ENCODE peak calls at places on chromosomes 2 and 18, in five cellular contexts. R is adipocyte; W is ascending aorta; L is CD8-positive, alpha-beta memory T cell; S is GM23248. J is an unnamed sample. For H3K36me3, the result is how much of the 10 kb centered on the place peaks cover.

GRCh38 chr18:34802938-34803337 is 92.8 kb downstream of the DTNA start:
- DNase-seq in R (peak), W (no peak), L (no peak), S (peak), J (no peak)

GRCh38 chr2:161090401-161090800 is 69.8 kb upstream of the TANK start:
- DNase-seq in R (no peak), W (no peak), L (peak), S (no peak), J (no peak)

GRCh38 chr18:37701967-37702366 is 136.4 kb upstream of the CELF4 start:
- DNase-seq in R (no peak), W (no peak), L (no peak), S (no peak), J (peak)

GRCh38 chr18:70501358-70501757 is 212.5 kb downstream of the SOCS6 start:
- DNase-seq in R (no peak), W (no peak), L (no peak), S (no peak), J (no peak)

GRCh38 chr18:43919565-43919964 is 642.3 kb upstream of the SYT4 start:
- DNase-seq in R (peak), W (no peak), L (no peak), S (no peak), J (peak)

GRCh38 chr2:181872178-181872577 is 19.4 kb upstream of the ITPRID2 start:
- DNase-seq in R (peak), W (no peak), L (no peak), S (no peak), J (no peak)

GRCh38 chr2:60168247-60168646 is 385.2 kb downstream of the BCL11A start:
- DNase-seq in R (no peak), W (no peak), L (no peak), S (no peak), J (no peak)

GRCh38 chr2:15782769-15783294 is 157.5 kb upstream of the MYCN start:
- DNase-seq in R (no peak), W (no peak), L (no peak), S (no peak), J (no peak)

GRCh38 chr2:28552045-28552823 is 56.4 kb downstream of the PLB1 start:
- DNase-seq in R (no peak), W (no peak), L (no peak), S (peak), J (peak)

GRCh38 chr2:119407430-119408220 is 24.0 kb upstream of the TMEM37 start:
- DNase-seq in R (peak), W (peak), L (peak), S (peak), J (peak)

GRCh38 chr2:15974203-15974452 is 33.8 kb downstream of the MYCN start:
- DNase-seq in R (no peak), W (no peak), L (no peak), S (no peak), J (no peak)

GRCh38 chr18:40283560-40283959 is 1671.5 kb upstream of the PIK3C3 start:
- DNase-seq in R (no peak), W (no peak), L (no peak), S (no peak), J (no peak)

GRCh38 chr2:118856978-118857676 is 9.7 kb upstream of the EN1 start:
- DNase-seq in R (no peak), W (peak), L (no peak), S (no peak), J (no peak)

GRCh38 chr18:66729459-66730239 is 125.8 kb upstream of the CDH19 start:
- DNase-seq in R (no peak), W (no peak), L (no peak), S (no peak), J (no peak)

GRCh38 chr2:202121532-202122166 is 48.6 kb downstream of the KIAA2012 start:
- DNase-seq in R (no peak), W (no peak), L (no peak), S (no peak), J (no peak)

GRCh38 chr2:181376442-181376841 is 80.7 kb upstream of the ITGA4 start:
- DNase-seq in R (no peak), W (no peak), L (no peak), S (no peak), J (no peak)

GRCh38 chr2:222919841-222920609 is 59.2 kb downstream of the ACSL3 start:
- DNase-seq in R (peak), W (no peak), L (no peak), S (peak), J (peak)

GRCh38 chr2:239378021-239378917 is 22.6 kb downstream of the HDAC4 start:
- DNase-seq in R (no peak), W (no peak), L (no peak), S (peak), J (no peak)

GRCh38 chr2:3487028-3487425 is 32.3 kb downstream of the ADI1 start:
- DNase-seq in R (no peak), W (peak), L (no peak), S (peak), J (no peak)

DNA sequence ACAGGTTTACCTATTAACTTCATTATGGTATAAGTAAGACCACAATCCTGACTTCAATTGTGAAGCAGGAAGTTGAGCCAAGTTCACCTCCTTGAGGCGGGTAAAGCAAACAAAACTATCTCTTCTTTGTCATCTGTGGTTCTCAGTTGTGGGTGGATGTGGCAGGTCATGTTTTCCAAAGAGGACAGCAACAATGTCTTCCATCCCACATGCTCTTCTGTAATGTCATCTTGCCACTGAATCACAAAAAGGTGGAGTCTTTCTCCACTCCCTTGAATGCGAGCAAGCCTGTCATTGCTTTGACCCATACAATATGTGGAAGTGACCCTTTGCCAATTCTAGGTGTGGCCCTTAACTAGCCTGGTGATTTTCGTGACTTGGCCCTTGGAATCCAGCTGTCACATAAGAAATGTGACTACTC is 98.7 kb downstream of the GRB14 start:
- DNase-seq in R (no peak), W (no peak), L (no peak), S (peak), J (no peak)
- H3K4me3 ChIP-seq in R (no peak), W (no peak), L (no peak), S (no peak), J (no peak)

GRCh38 chr2:11011359-11011758 is 99.6 kb downstream of the KCNF1 start:
- DNase-seq in R (no peak), W (no peak), L (no peak), S (no peak), J (no peak)

GRCh38 chr2:11012131-11012693 is 100.5 kb downstream of the KCNF1 start:
- DNase-seq in R (no peak), W (no peak), L (no peak), S (no peak), J (no peak)

GRCh38 chr2:11008773-11009172 is 97.0 kb downstream of the KCNF1 start:
- DNase-seq in R (no peak), W (no peak), L (no peak), S (no peak), J (no peak)

GRCh38 chr2:11009176-11009575 is 97.4 kb downstream of the KCNF1 start:
- DNase-seq in R (no peak), W (no peak), L (no peak), S (no peak), J (no peak)

GRCh38 chr2:11009866-11010265 is 98.1 kb downstream of the KCNF1 start:
- DNase-seq in R (no peak), W (no peak), L (no peak), S (no peak), J (no peak)
- H3K36me3 ChIP-seq in R (under half), W (under half), L (under half), S (under half), J (under half)

GRCh38 chr2:216012133-216012829 is 1.1 kb downstream of the MREG start:
- DNase-seq in R (peak), W (no peak), L (no peak), S (peak), J (peak)
- H3K4me3 ChIP-seq in R (peak), W (peak), L (peak), S (peak), J (peak)

GRCh38 chr2:121565389-121566250 is 34.9 kb downstream of the RNU4ATAC start:
- DNase-seq in R (peak), W (no peak), L (no peak), S (peak), J (no peak)

GRCh38 chr2:121567452-121567851 is 36.8 kb downstream of the RNU4ATAC start:
- DNase-seq in R (no peak), W (no peak), L (no peak), S (peak), J (no peak)

GRCh38 chr2:121570036-121570664 is 39.5 kb downstream of the RNU4ATAC start:
- DNase-seq in R (no peak), W (no peak), L (no peak), S (no peak), J (no peak)

GRCh38 chr2:121570665-121571055 is 40.0 kb downstream of the RNU4ATAC start:
- DNase-seq in R (no peak), W (no peak), L (no peak), S (no peak), J (no peak)

DNA sequence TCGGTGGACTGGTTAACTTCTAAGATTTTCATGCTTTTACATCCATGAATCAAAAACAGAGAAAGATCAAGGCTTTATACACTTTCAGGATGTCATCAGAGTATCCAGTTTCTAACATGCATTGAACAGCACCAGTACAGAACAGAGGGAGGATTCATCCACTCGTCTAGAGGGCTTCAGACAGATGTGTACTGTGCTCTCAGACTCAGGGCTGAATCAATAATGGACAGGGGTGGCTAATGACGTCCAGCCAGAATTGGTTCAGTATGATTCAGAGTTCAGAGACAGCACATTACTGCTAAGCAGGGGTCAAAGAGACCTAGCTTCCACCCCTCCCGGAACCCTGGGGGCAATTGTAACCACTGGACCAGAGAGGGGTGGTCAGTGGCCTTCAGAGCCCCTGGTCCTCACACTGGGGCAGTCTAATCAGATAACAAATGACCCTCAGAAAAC is 37.3 kb downstream of the RNU4ATAC start:
- DNase-seq in R (no peak), W (no peak), L (no peak), S (peak), J (no peak)
- H3K36me3 ChIP-seq in R (under half), W (under half), L (under half), S (under half), J (under half)

J was measured in bronchial epithelial cell.